ENCODE peak calls at places on chromosome 22, in ten cellular contexts. One of them, this sample, is unnamed.

GRCh38 chr22:25718109-25718830 is 23.7 kb upstream of the MYO18B start:
- DNase-seq in K562: no peak
- DNase-seq in nucleus accumbens: no peak
- DNase-seq in amygdala: no peak
- DNase-seq in epithelial cell of prostate: no peak
- DNase-seq in breast epithelium: no peak
- DNase-seq in chondrocyte: no peak
- DNase-seq in fibroblast of the aortic adventitia: no peak
- DNase-seq in aorta: no peak
- DNase-seq in cerebellum: no peak
- DNase-seq in this sample: no peak

GRCh38 chr22:44116755-44117684 is 63.7 kb upstream of the PARVG start:
- DNase-seq in K562: no peak
- DNase-seq in nucleus accumbens: no peak
- DNase-seq in amygdala: no peak
- DNase-seq in epithelial cell of prostate: no peak
- DNase-seq in breast epithelium: no peak
- DNase-seq in chondrocyte: peak
- DNase-seq in fibroblast of the aortic adventitia: no peak
- DNase-seq in aorta: no peak
- DNase-seq in cerebellum: no peak
- DNase-seq in this sample: no peak

GRCh38 chr22:28885939-28886338 is 2.6 kb downstream of the ZNRF3 start:
- DNase-seq in K562: no peak
- DNase-seq in nucleus accumbens: no peak
- DNase-seq in amygdala: no peak
- DNase-seq in epithelial cell of prostate: no peak
- DNase-seq in breast epithelium: no peak
- DNase-seq in chondrocyte: no peak
- DNase-seq in fibroblast of the aortic adventitia: no peak
- DNase-seq in aorta: no peak
- DNase-seq in cerebellum: no peak
- DNase-seq in this sample: no peak

GRCh38 chr22:48151641-48152040 is 1389.2 kb downstream of the TBC1D22A start:
- DNase-seq in K562: no peak
- DNase-seq in nucleus accumbens: no peak
- DNase-seq in amygdala: no peak
- DNase-seq in epithelial cell of prostate: no peak
- DNase-seq in breast epithelium: no peak
- DNase-seq in chondrocyte: no peak
- DNase-seq in fibroblast of the aortic adventitia: no peak
- DNase-seq in aorta: no peak
- DNase-seq in cerebellum: no peak
- DNase-seq in this sample: no peak

GRCh38 chr22:44166877-44167276 is 13.8 kb upstream of the PARVG start:
- DNase-seq in K562: no peak
- DNase-seq in nucleus accumbens: no peak
- DNase-seq in amygdala: no peak
- DNase-seq in epithelial cell of prostate: no peak
- DNase-seq in breast epithelium: no peak
- DNase-seq in chondrocyte: no peak
- DNase-seq in fibroblast of the aortic adventitia: no peak
- DNase-seq in aorta: peak
- DNase-seq in cerebellum: no peak
- DNase-seq in this sample: no peak

GRCh38 chr22:47442821-47443220 is 680.4 kb downstream of the TBC1D22A start:
- DNase-seq in K562: no peak
- DNase-seq in nucleus accumbens: no peak
- DNase-seq in amygdala: no peak
- DNase-seq in epithelial cell of prostate: no peak
- DNase-seq in breast epithelium: no peak
- DNase-seq in chondrocyte: no peak
- DNase-seq in fibroblast of the aortic adventitia: no peak
- DNase-seq in aorta: no peak
- DNase-seq in cerebellum: no peak
- DNase-seq in this sample: no peak

GRCh38 chr22:30955153-30955552 is 13.4 kb downstream of the MORC2 start:
- DNase-seq in K562: no peak
- DNase-seq in nucleus accumbens: no peak
- DNase-seq in amygdala: no peak
- DNase-seq in epithelial cell of prostate: no peak
- DNase-seq in breast epithelium: no peak
- DNase-seq in chondrocyte: no peak
- DNase-seq in fibroblast of the aortic adventitia: no peak
- DNase-seq in aorta: no peak
- DNase-seq in cerebellum: no peak
- DNase-seq in this sample: no peak

GRCh38 chr22:23806837-23807236 is 20.1 kb downstream of the SMARCB1 start:
- DNase-seq in K562: no peak
- DNase-seq in nucleus accumbens: no peak
- DNase-seq in amygdala: no peak
- DNase-seq in epithelial cell of prostate: no peak
- DNase-seq in breast epithelium: no peak
- DNase-seq in chondrocyte: no peak
- DNase-seq in fibroblast of the aortic adventitia: no peak
- DNase-seq in aorta: no peak
- DNase-seq in cerebellum: no peak
- DNase-seq in this sample: no peak

GRCh38 chr22:36359172-36359973 is 28.4 kb downstream of the MYH9 start:
- DNase-seq in K562: no peak
- DNase-seq in nucleus accumbens: no peak
- DNase-seq in amygdala: no peak
- DNase-seq in epithelial cell of prostate: no peak
- DNase-seq in breast epithelium: no peak
- DNase-seq in chondrocyte: no peak
- DNase-seq in fibroblast of the aortic adventitia: no peak
- DNase-seq in aorta: no peak
- DNase-seq in cerebellum: no peak
- DNase-seq in this sample: no peak

GRCh38 chr22:46008291-46008690 is 31.3 kb upstream of the WNT7B start:
- DNase-seq in K562: no peak
- DNase-seq in nucleus accumbens: no peak
- DNase-seq in amygdala: no peak
- DNase-seq in epithelial cell of prostate: no peak
- DNase-seq in breast epithelium: no peak
- DNase-seq in chondrocyte: no peak
- DNase-seq in fibroblast of the aortic adventitia: peak
- DNase-seq in aorta: no peak
- DNase-seq in cerebellum: no peak
- DNase-seq in this sample: no peak

GRCh38 chr22:41966607-41967240 is 2.5 kb upstream of the SEPTIN3 start:
- DNase-seq in K562: peak
- DNase-seq in nucleus accumbens: no peak
- DNase-seq in amygdala: peak
- DNase-seq in epithelial cell of prostate: peak
- DNase-seq in breast epithelium: no peak
- DNase-seq in chondrocyte: no peak
- DNase-seq in fibroblast of the aortic adventitia: peak
- DNase-seq in aorta: peak
- DNase-seq in cerebellum: peak
- DNase-seq in this sample: peak

GRCh38 chr22:20663941-20664593 is 109.8 kb upstream of the SERPIND1 start:
- DNase-seq in K562: peak
- DNase-seq in nucleus accumbens: no peak
- DNase-seq in amygdala: no peak
- DNase-seq in epithelial cell of prostate: no peak
- DNase-seq in breast epithelium: no peak
- DNase-seq in chondrocyte: no peak
- DNase-seq in fibroblast of the aortic adventitia: no peak
- DNase-seq in aorta: no peak
- DNase-seq in cerebellum: no peak
- DNase-seq in this sample: no peak

GRCh38 chr22:47032091-47032943 is 269.9 kb downstream of the TBC1D22A start:
- DNase-seq in K562: no peak
- DNase-seq in nucleus accumbens: no peak
- DNase-seq in amygdala: no peak
- DNase-seq in epithelial cell of prostate: no peak
- DNase-seq in breast epithelium: no peak
- DNase-seq in chondrocyte: peak
- DNase-seq in fibroblast of the aortic adventitia: no peak
- DNase-seq in aorta: peak
- DNase-seq in cerebellum: no peak
- DNase-seq in this sample: no peak

GRCh38 chr22:23180893-23181762 is 819 bp downstream of the BCR start:
- DNase-seq in K562: peak
- DNase-seq in nucleus accumbens: no peak
- DNase-seq in amygdala: no peak
- DNase-seq in epithelial cell of prostate: no peak
- DNase-seq in breast epithelium: no peak
- DNase-seq in chondrocyte: no peak
- DNase-seq in fibroblast of the aortic adventitia: no peak
- DNase-seq in aorta: peak
- DNase-seq in cerebellum: no peak
- DNase-seq in this sample: no peak

GRCh38 chr22:25545677-25546076 is 18.8 kb upstream of the GRK3 start:
- DNase-seq in K562: peak
- DNase-seq in nucleus accumbens: no peak
- DNase-seq in amygdala: no peak
- DNase-seq in epithelial cell of prostate: no peak
- DNase-seq in breast epithelium: no peak
- DNase-seq in chondrocyte: no peak
- DNase-seq in fibroblast of the aortic adventitia: no peak
- DNase-seq in aorta: no peak
- DNase-seq in cerebellum: no peak
- DNase-seq in this sample: no peak

GRCh38 chr22:47032956-47033647 is 270.7 kb downstream of the TBC1D22A start:
- DNase-seq in K562: no peak
- DNase-seq in nucleus accumbens: no peak
- DNase-seq in amygdala: no peak
- DNase-seq in epithelial cell of prostate: no peak
- DNase-seq in breast epithelium: no peak
- DNase-seq in chondrocyte: peak
- DNase-seq in fibroblast of the aortic adventitia: no peak
- DNase-seq in aorta: peak
- DNase-seq in cerebellum: no peak
- DNase-seq in this sample: no peak

GRCh38 chr22:46763051-46763705 is 728 bp downstream of the TBC1D22A start:
- DNase-seq in K562: peak
- DNase-seq in nucleus accumbens: no peak
- DNase-seq in amygdala: no peak
- DNase-seq in epithelial cell of prostate: no peak
- DNase-seq in breast epithelium: no peak
- DNase-seq in chondrocyte: peak
- DNase-seq in fibroblast of the aortic adventitia: peak
- DNase-seq in aorta: no peak
- DNase-seq in cerebellum: no peak
- DNase-seq in this sample: peak

GRCh38 chr22:41021039-41021654 is 70.0 kb downstream of the RBX1 start:
- DNase-seq in K562: no peak
- DNase-seq in nucleus accumbens: no peak
- DNase-seq in amygdala: no peak
- DNase-seq in epithelial cell of prostate: no peak
- DNase-seq in breast epithelium: peak
- DNase-seq in chondrocyte: no peak
- DNase-seq in fibroblast of the aortic adventitia: no peak
- DNase-seq in aorta: peak
- DNase-seq in cerebellum: peak
- DNase-seq in this sample: no peak

GRCh38 chr22:21949569-21949918 is 3.1 kb downstream of the PPM1F start:
- DNase-seq in K562: no peak
- DNase-seq in nucleus accumbens: no peak
- DNase-seq in amygdala: no peak
- DNase-seq in epithelial cell of prostate: no peak
- DNase-seq in breast epithelium: no peak
- DNase-seq in chondrocyte: no peak
- DNase-seq in fibroblast of the aortic adventitia: no peak
- DNase-seq in aorta: no peak
- DNase-seq in cerebellum: no peak
- DNase-seq in this sample: no peak

GRCh38 chr22:44192098-44192810 is 11.5 kb downstream of the PARVG start:
- DNase-seq in K562: peak
- DNase-seq in nucleus accumbens: no peak
- DNase-seq in amygdala: no peak
- DNase-seq in epithelial cell of prostate: no peak
- DNase-seq in breast epithelium: no peak
- DNase-seq in chondrocyte: no peak
- DNase-seq in fibroblast of the aortic adventitia: no peak
- DNase-seq in aorta: no peak
- DNase-seq in cerebellum: no peak
- DNase-seq in this sample: no peak

GRCh38 chr22:27947461-27947860 is 28.4 kb upstream of the PITPNB start:
- DNase-seq in K562: no peak
- DNase-seq in nucleus accumbens: no peak
- DNase-seq in amygdala: no peak
- DNase-seq in epithelial cell of prostate: no peak
- DNase-seq in breast epithelium: no peak
- DNase-seq in chondrocyte: no peak
- DNase-seq in fibroblast of the aortic adventitia: peak
- DNase-seq in aorta: no peak
- DNase-seq in cerebellum: no peak
- DNase-seq in this sample: no peak

GRCh38 chr22:41513391-41513790 is 30.9 kb downstream of the POLR3H start:
- DNase-seq in K562: no peak
- DNase-seq in nucleus accumbens: no peak
- DNase-seq in amygdala: no peak
- DNase-seq in epithelial cell of prostate: no peak
- DNase-seq in breast epithelium: no peak
- DNase-seq in chondrocyte: no peak
- DNase-seq in fibroblast of the aortic adventitia: no peak
- DNase-seq in aorta: no peak
- DNase-seq in cerebellum: no peak
- DNase-seq in this sample: no peak

GRCh38 chr22:27749597-27750225 is 51.8 kb downstream of the MN1 start:
- DNase-seq in K562: no peak
- DNase-seq in nucleus accumbens: no peak
- DNase-seq in amygdala: no peak
- DNase-seq in epithelial cell of prostate: no peak
- DNase-seq in breast epithelium: no peak
- DNase-seq in chondrocyte: no peak
- DNase-seq in fibroblast of the aortic adventitia: peak
- DNase-seq in aorta: peak
- DNase-seq in cerebellum: no peak
- DNase-seq in this sample: no peak

GRCh38 chr22:22764085-22764484 is 119.7 kb downstream of the GGTLC2 start:
- DNase-seq in K562: peak
- DNase-seq in nucleus accumbens: no peak
- DNase-seq in amygdala: no peak
- DNase-seq in epithelial cell of prostate: no peak
- DNase-seq in breast epithelium: no peak
- DNase-seq in chondrocyte: no peak
- DNase-seq in fibroblast of the aortic adventitia: no peak
- DNase-seq in aorta: no peak
- DNase-seq in cerebellum: no peak
- DNase-seq in this sample: no peak

GRCh38 chr22:33303109-33303508 is 244.9 kb upstream of the SYN3 start:
- DNase-seq in K562: no peak
- DNase-seq in nucleus accumbens: no peak
- DNase-seq in amygdala: no peak
- DNase-seq in epithelial cell of prostate: no peak
- DNase-seq in breast epithelium: no peak
- DNase-seq in chondrocyte: no peak
- DNase-seq in fibroblast of the aortic adventitia: no peak
- DNase-seq in aorta: no peak
- DNase-seq in cerebellum: no peak
- DNase-seq in this sample: no peak

GRCh38 chr22:24435861-24436351 is 8.5 kb downstream of the ADORA2A start:
- DNase-seq in K562: no peak
- DNase-seq in nucleus accumbens: no peak
- DNase-seq in amygdala: no peak
- DNase-seq in epithelial cell of prostate: no peak
- DNase-seq in breast epithelium: no peak
- DNase-seq in chondrocyte: peak
- DNase-seq in fibroblast of the aortic adventitia: peak
- DNase-seq in aorta: no peak
- DNase-seq in cerebellum: no peak
- DNase-seq in this sample: no peak

GRCh38 chr22:32758866-32759385 is 42.6 kb upstream of the TIMP3 start:
- DNase-seq in K562: no peak
- DNase-seq in nucleus accumbens: no peak
- DNase-seq in amygdala: no peak
- DNase-seq in epithelial cell of prostate: no peak
- DNase-seq in breast epithelium: no peak
- DNase-seq in chondrocyte: no peak
- DNase-seq in fibroblast of the aortic adventitia: no peak
- DNase-seq in aorta: no peak
- DNase-seq in cerebellum: no peak
- DNase-seq in this sample: no peak

GRCh38 chr22:46668116-46668515 is 47.9 kb downstream of the GRAMD4 start:
- DNase-seq in K562: no peak
- DNase-seq in nucleus accumbens: no peak
- DNase-seq in amygdala: no peak
- DNase-seq in epithelial cell of prostate: no peak
- DNase-seq in breast epithelium: no peak
- DNase-seq in chondrocyte: no peak
- DNase-seq in fibroblast of the aortic adventitia: no peak
- DNase-seq in aorta: no peak
- DNase-seq in cerebellum: no peak
- DNase-seq in this sample: no peak

This sample was measured in stimulated activated naive CD4-positive, alpha-beta T cell.